ENCODE peak calls at places on chromosomes 13 and 19, in five cellular contexts. One of them, this sample, is unnamed.

GRCh38 chr13:71240906-71241305 is 626.1 kb downstream of the DACH1 start:
- DNase-seq in body of pancreas: no peak
- DNase-seq in adrenal gland: no peak
- DNase-seq in cardiac fibroblast: peak
- DNase-seq in tibial nerve: no peak
- DNase-seq in this sample: no peak

GRCh38 chr13:44230071-44230470 is 143.6 kb upstream of the SERP2 start:
- DNase-seq in body of pancreas: no peak
- DNase-seq in adrenal gland: no peak
- DNase-seq in cardiac fibroblast: no peak
- DNase-seq in tibial nerve: no peak
- DNase-seq in this sample: no peak

GRCh38 chr19:13884726-13885591 is 8.0 kb downstream of the NANOS3 start:
- DNase-seq in body of pancreas: peak
- DNase-seq in adrenal gland: no peak
- DNase-seq in cardiac fibroblast: no peak
- DNase-seq in tibial nerve: no peak
- DNase-seq in this sample: no peak

GRCh38 chr19:50513746-50514345 is at the start of gene ASPDH:
- DNase-seq in body of pancreas: no peak
- DNase-seq in adrenal gland: no peak
- DNase-seq in cardiac fibroblast: no peak
- DNase-seq in tibial nerve: no peak
- DNase-seq in this sample: no peak

GRCh38 chr19:12648088-12648487 is 18.5 kb downstream of the MAN2B1 start:
- DNase-seq in body of pancreas: peak
- DNase-seq in adrenal gland: no peak
- DNase-seq in cardiac fibroblast: no peak
- DNase-seq in tibial nerve: no peak
- DNase-seq in this sample: no peak

GRCh38 chr13:106587787-106588186 is 19.9 kb upstream of the ARGLU1 start:
- DNase-seq in body of pancreas: no peak
- DNase-seq in adrenal gland: no peak
- DNase-seq in cardiac fibroblast: no peak
- DNase-seq in tibial nerve: no peak
- DNase-seq in this sample: no peak

GRCh38 chr13:74289130-74289529 is 154.9 kb upstream of the KLF12 start:
- DNase-seq in body of pancreas: no peak
- DNase-seq in adrenal gland: no peak
- DNase-seq in cardiac fibroblast: no peak
- DNase-seq in tibial nerve: no peak
- DNase-seq in this sample: no peak

GRCh38 chr13:99250977-99251825 is 7.0 kb downstream of the GPR18 start:
- DNase-seq in body of pancreas: no peak
- DNase-seq in adrenal gland: no peak
- DNase-seq in cardiac fibroblast: no peak
- DNase-seq in tibial nerve: no peak
- DNase-seq in this sample: no peak

GRCh38 chr19:29299416-29300380 is 86.7 kb upstream of the UQCRFS1 start:
- DNase-seq in body of pancreas: no peak
- DNase-seq in adrenal gland: no peak
- DNase-seq in cardiac fibroblast: no peak
- DNase-seq in tibial nerve: no peak
- DNase-seq in this sample: no peak

GRCh38 chr19:39515551-39516191 is 732 bp downstream of the SELENOV start:
- DNase-seq in body of pancreas: peak
- DNase-seq in adrenal gland: no peak
- DNase-seq in cardiac fibroblast: no peak
- DNase-seq in tibial nerve: no peak
- DNase-seq in this sample: no peak

GRCh38 chr19:4115818-4116385 is 8.0 kb downstream of the MAP2K2 start:
- DNase-seq in body of pancreas: no peak
- DNase-seq in adrenal gland: no peak
- DNase-seq in cardiac fibroblast: no peak
- DNase-seq in tibial nerve: no peak
- DNase-seq in this sample: no peak

GRCh38 chr13:112840472-112841302 is 128.3 kb upstream of the MCF2L start:
- DNase-seq in body of pancreas: no peak
- DNase-seq in adrenal gland: no peak
- DNase-seq in cardiac fibroblast: no peak
- DNase-seq in tibial nerve: no peak
- DNase-seq in this sample: no peak

GRCh38 chr13:43686557-43686956 is 100.2 kb downstream of the ENOX1 start:
- DNase-seq in body of pancreas: peak
- DNase-seq in adrenal gland: peak
- DNase-seq in cardiac fibroblast: peak
- DNase-seq in tibial nerve: no peak
- DNase-seq in this sample: no peak

GRCh38 chr13:111992911-111993310 is 74.0 kb upstream of the SOX1 start:
- DNase-seq in body of pancreas: no peak
- DNase-seq in adrenal gland: no peak
- DNase-seq in cardiac fibroblast: no peak
- DNase-seq in tibial nerve: no peak
- DNase-seq in this sample: no peak

DNA sequence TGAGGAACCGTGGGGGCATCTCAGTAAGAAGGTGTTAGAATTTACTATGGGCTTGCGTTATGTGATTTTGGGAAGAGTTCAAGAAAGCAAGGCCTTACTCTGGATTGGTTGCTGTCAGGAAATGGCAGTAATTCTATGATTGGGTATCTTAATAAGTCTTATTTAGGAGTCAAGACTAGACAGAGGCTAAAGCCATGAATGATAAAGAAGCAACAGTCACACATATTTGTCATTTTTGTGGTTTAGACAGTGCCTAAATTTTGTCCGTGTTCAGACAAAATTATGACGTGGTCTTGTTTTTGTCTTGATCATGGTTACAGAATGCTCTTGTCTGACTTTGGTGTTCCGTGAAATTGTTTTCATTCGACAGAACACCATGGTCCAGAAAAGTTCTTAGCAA is 886 bp upstream of the SLC46A3 start:
- DNase-seq in body of pancreas: no peak
- DNase-seq in adrenal gland: no peak
- DNase-seq in cardiac fibroblast: peak
- DNase-seq in tibial nerve: no peak
- DNase-seq in this sample: no peak
- H3K4me3 ChIP-seq in body of pancreas: no peak
- H3K4me3 ChIP-seq in adrenal gland: no peak
- H3K4me3 ChIP-seq in cardiac fibroblast: no peak
- H3K4me3 ChIP-seq in tibial nerve: no peak
- H3K4me3 ChIP-seq in this sample: no peak

DNA sequence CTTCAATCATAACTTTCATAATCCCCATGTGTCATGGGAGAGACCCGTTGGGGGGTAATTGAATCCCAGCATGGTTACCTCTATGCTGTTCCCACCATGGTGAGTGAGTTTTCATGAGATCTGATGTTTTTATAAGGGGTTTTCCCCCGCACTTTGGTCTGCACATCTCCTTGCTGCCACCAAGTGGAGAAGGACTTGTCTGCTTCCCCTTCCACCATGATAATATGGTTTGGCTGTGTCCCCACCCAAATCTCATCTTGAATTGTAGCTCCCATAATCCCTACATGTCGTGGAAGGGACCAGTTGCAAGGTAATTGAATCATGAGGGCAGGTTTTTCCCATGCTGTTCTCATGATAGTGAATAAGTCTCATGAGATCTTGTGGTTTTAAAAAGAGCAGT is 524.9 kb downstream of the SLITRK5 start:
- DNase-seq in body of pancreas: no peak
- DNase-seq in adrenal gland: no peak
- DNase-seq in cardiac fibroblast: no peak
- DNase-seq in tibial nerve: no peak
- DNase-seq in this sample: no peak
- TF ChIP-seq CTCF in body of pancreas: no peak
- TF ChIP-seq CTCF in adrenal gland: no peak
- TF ChIP-seq CTCF in cardiac fibroblast: no peak
- TF ChIP-seq CTCF in tibial nerve: no peak
- TF ChIP-seq CTCF in this sample: no peak

GRCh38 chr19:48858984-48859710 is 9.3 kb downstream of the PLEKHA4 start:
- DNase-seq in body of pancreas: peak
- DNase-seq in adrenal gland: no peak
- DNase-seq in cardiac fibroblast: no peak
- DNase-seq in tibial nerve: no peak
- DNase-seq in this sample: no peak
- H3K4me3 ChIP-seq in body of pancreas: no peak
- H3K4me3 ChIP-seq in adrenal gland: no peak
- H3K4me3 ChIP-seq in cardiac fibroblast: no peak
- H3K4me3 ChIP-seq in tibial nerve: no peak
- H3K4me3 ChIP-seq in this sample: no peak

DNA sequence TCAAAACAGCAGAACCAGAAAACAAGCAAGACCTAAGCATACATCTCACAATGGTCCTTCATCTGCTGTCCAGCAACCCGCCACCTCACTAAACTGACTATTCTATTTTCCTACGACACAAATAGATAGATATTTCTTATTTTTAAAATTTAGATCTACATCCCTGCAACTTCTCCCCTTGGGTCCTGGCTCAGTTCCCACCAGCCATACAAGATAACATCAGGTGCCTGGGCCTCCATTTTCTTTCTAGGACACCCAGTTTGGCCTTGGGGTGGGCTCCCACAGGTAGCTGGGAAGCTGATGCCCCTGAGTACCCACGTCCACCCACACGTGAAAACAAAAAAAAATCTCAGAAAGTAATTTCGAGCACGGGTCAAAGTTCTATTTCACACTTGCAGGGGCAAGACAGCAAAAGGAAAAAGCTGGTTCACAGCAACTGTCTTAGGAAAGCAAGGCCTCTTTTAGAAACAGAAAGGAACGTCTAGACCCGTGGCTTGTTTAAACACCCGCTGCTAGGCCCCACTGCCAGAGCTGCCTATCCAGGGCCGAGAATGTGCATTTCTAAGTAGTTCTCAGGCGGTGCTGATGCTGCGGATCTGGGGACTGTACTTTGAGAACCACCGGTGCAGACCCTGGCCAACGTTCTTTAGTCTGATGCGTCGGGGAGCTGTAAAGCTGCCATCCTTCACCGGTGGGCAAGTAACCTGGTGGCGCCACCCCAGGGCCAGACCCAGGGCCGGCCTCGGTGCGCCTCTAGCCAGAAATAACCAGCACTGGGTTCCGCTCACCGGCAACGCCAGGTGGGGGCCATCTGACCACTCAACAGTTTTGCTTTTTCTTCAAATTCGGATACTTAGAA is 47.3 kb downstream of the TGDS start:
- DNase-seq in body of pancreas: peak
- DNase-seq in adrenal gland: peak
- DNase-seq in cardiac fibroblast: peak
- DNase-seq in tibial nerve: peak
- DNase-seq in this sample: peak
- TF ChIP-seq CTCF in body of pancreas: no peak
- TF ChIP-seq CTCF in adrenal gland: no peak
- TF ChIP-seq CTCF in cardiac fibroblast: peak
- TF ChIP-seq CTCF in tibial nerve: no peak
- TF ChIP-seq CTCF in this sample: peak

GRCh38 chr19:56405062-56405461 is 930 bp downstream of the ZNF583 start:
- DNase-seq in body of pancreas: no peak
- DNase-seq in adrenal gland: no peak
- DNase-seq in cardiac fibroblast: no peak
- DNase-seq in tibial nerve: no peak
- DNase-seq in this sample: no peak
- H3K4me3 ChIP-seq in body of pancreas: no peak
- H3K4me3 ChIP-seq in adrenal gland: no peak
- H3K4me3 ChIP-seq in cardiac fibroblast: no peak
- H3K4me3 ChIP-seq in tibial nerve: no peak
- H3K4me3 ChIP-seq in this sample: peak